ENCODE peak calls at places on chromosomes 5 and 9, in nine cellular contexts. I is heart left ventricle, Y is spleen, M is psoas muscle, K is breast epithelium, B is aorta, S is PC-9, R is PC-3, O is ovary. E is an unnamed sample.

GRCh38 chr9:108234811-108235210 is 621.0 kb downstream of the ACTL7B start:
- DNase-seq in R (no peak), S (no peak), M (no peak), O (no peak), K (no peak), B (no peak), Y (no peak), I (no peak), E (no peak)

GRCh38 chr9:87748895-87749294 is 23.0 kb downstream of the CTSL start:
- DNase-seq in S (no peak), R (no peak), K (no peak), B (no peak), Y (no peak), M (no peak), I (no peak), O (no peak), E (no peak)

GRCh38 chr5:108588323-108588722 is 159.4 kb upstream of the FER start:
- DNase-seq in S (no peak), Y (no peak), M (no peak), K (no peak), O (no peak), B (no peak), R (peak; percentile 71), I (no peak), E (no peak)

GRCh38 chr5:90264930-90265857 is 144.4 kb downstream of the CETN3 start:
- DNase-seq in O (peak; percentile 20), M (peak; percentile 31), Y (peak; percentile 79), R (peak; percentile 82), I (peak; percentile 66), S (no peak), B (peak; percentile 80), K (no peak), E (peak; percentile 29)

GRCh38 chr5:6774673-6775327 is 61.6 kb downstream of the TENT4A start:
- DNase-seq in I (no peak), K (no peak), M (no peak), S (no peak), O (no peak), Y (no peak), B (no peak), R (no peak), E (no peak)

GRCh38 chr9:124624735-124624992 is 117.5 kb upstream of the NR5A1 start:
- DNase-seq in R (no peak), B (no peak), M (no peak), I (no peak), S (no peak), K (no peak), O (no peak), Y (no peak), E (no peak)

GRCh38 chr5:18216729-18217128 is 582.5 kb downstream of the TAF11L14 start:
- DNase-seq in K (no peak), O (no peak), M (no peak), R (no peak), I (no peak), B (no peak), S (no peak), Y (no peak), E (no peak)

GRCh38 chr9:95455714-95456113 is 61.1 kb downstream of the PTCH1 start:
- DNase-seq in Y (no peak), K (no peak), S (no peak), B (no peak), R (no peak), M (no peak), I (no peak), O (no peak), E (no peak)

DNA sequence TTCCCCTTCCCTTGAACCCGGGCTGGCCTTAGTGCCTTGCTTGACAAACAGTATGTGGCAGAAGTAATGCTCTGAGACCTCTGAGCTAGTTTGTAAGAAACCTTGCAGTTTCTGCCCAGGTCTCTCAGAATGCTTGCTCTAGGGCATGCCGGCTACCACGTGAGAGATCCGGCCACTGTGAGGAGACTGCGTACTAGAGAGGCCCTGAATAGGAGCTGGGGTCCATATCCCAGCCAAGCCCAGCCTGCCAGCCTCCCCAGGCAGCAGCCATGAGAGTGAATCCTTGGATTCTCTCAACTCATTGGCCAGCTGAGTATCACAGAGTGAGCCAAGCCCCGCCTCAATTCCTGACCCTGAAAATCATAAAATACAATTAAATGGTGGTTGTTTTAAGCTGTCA is 16.0 kb upstream of the COL15A1 start:
- DNase-seq in O (no peak), S (no peak), K (no peak), R (no peak), B (no peak), Y (no peak), M (no peak), I (no peak), E (no peak)
- H3K27ac ChIP-seq in O (no peak overlapping the region), S (no peak overlapping the region), K (no peak overlapping the region), R (no peak overlapping the region), B (no peak overlapping the region), Y (no peak overlapping the region), M (no peak overlapping the region), I (no peak overlapping the region), E (no peak overlapping the region)

GRCh38 chr5:38600334-38601045 is 44.0 kb upstream of the LIFR start:
- DNase-seq in I (no peak), M (no peak), R (peak; percentile 63), Y (no peak), O (no peak), B (no peak), S (no peak), K (no peak), E (no peak)

GRCh38 chr5:38598994-38599611 is 42.7 kb upstream of the LIFR start:
- DNase-seq in Y (no peak), S (peak; percentile 80), I (no peak), M (no peak), O (no peak), R (peak; percentile 92), B (no peak), K (no peak), E (no peak)

GRCh38 chr5:38601843-38602424 is 45.5 kb upstream of the LIFR start:
- DNase-seq in Y (no peak), M (no peak), K (no peak), R (peak; percentile 93), B (no peak), O (no peak), I (no peak), S (peak; percentile 57), E (no peak)

GRCh38 chr5:38602641-38603040 is 46.2 kb upstream of the LIFR start:
- DNase-seq in I (no peak), M (no peak), R (no peak), O (no peak), B (no peak), S (no peak), K (no peak), Y (no peak), E (no peak)

DNA sequence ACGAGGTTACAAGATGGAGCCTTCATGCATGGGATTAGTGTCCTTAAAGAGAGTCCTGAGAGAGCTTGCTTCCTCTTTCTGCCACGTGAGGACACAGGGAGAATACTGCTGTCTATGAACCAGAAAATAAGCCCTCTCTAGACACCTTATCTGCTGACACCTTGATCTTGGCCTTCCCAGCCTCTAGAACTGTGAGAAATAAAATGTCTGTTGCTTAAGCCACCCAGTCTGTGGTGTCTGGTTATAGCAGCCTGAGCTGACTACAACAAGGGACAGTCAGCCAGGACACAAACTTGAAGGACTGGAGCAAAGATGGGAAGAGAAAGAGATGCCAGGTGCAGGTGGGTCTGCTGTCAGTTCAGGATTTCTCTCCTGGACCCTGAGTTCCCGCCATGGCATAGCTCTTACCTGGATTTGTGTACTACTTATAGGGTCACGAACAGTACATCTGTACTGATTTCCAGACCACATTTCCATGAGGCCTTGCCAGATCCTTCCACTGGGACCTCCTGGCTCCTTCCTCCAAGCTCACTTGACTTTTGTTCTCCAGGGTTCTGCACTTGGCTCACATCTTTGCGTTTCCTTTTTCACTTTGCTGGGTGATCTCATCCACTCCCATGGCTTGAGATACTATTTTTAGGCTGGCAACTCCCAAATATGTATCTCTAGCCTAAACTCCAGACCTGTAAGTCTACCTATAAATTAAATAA is 44.8 kb upstream of the LIFR start:
- DNase-seq in I (peak; percentile 66), K (no peak), B (no peak), Y (no peak), S (no peak), R (no peak), M (peak; percentile 27), O (no peak), E (no peak)
- H3K27ac ChIP-seq in I (peak overlapping the region; percentile 57), K (peak overlapping the region; percentile 1), B (no peak overlapping the region), Y (no peak overlapping the region), S (peak overlapping the region; percentile 4), R (peak overlapping the region; percentile 60), M (peak overlapping the region; percentile 83), O (no peak overlapping the region), E (no peak overlapping the region)

DNA sequence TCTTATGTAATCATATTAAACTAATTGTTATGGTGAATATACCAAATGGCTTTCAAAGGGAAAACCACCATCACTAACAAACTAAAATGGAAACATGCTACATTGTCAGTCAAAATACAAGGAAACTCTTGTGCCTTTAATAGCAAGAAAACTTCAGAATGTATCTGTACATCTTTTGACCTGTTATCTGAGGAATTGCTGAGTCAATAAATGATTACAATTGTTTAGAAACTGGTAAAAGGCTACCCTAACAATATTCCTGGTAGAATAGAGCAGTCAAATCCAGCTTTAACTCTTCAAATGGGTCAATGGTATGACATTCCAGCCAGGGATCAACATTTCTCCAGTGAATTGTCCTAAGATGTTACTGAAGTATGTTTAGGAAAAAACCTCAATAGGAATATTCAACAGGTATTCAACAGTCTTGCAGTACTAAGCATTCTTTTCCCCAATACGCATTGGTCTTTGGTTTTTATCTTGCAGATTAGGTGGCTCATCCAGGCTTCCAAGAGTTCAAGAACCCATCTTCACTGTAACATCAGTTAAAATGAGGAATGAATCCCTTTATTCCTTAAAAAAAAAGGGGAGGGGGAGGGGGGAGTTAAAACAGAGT is 52.4 kb downstream of the CSNK1A1 start:
- DNase-seq in R (no peak), O (no peak), Y (no peak), B (no peak), I (no peak), M (no peak), K (no peak), S (no peak), E (no peak)
- H3K27ac ChIP-seq in R (peak overlapping the region; percentile 75), O (no peak overlapping the region), Y (no peak overlapping the region), B (no peak overlapping the region), I (no peak overlapping the region), M (no peak overlapping the region), K (peak overlapping the region; percentile 8), S (no peak overlapping the region), E (no peak overlapping the region)

GRCh38 chr5:112707187-112708179 is 30.2 kb upstream of the APC start:
- DNase-seq in R (peak; percentile 94), O (peak; percentile 99), B (peak; percentile 98), S (peak; percentile 91), K (peak; percentile 95), Y (peak; percentile 99), M (peak; percentile 97), I (peak; percentile 99), E (peak; percentile 92)

GRCh38 chr5:112706446-112707016 is 31.2 kb upstream of the APC start:
- DNase-seq in K (no peak), B (no peak), I (no peak), R (no peak), S (no peak), M (no peak), O (no peak), Y (no peak), E (no peak)

GRCh38 chr5:112709416-112709815 is 28.3 kb upstream of the APC start:
- DNase-seq in O (no peak), S (no peak), M (no peak), R (no peak), I (no peak), Y (no peak), K (no peak), B (no peak), E (no peak)

GRCh38 chr5:112710896-112711295 is 26.8 kb upstream of the APC start:
- DNase-seq in Y (no peak), R (no peak), S (no peak), M (no peak), O (no peak), K (no peak), B (no peak), I (no peak), E (no peak)

DNA sequence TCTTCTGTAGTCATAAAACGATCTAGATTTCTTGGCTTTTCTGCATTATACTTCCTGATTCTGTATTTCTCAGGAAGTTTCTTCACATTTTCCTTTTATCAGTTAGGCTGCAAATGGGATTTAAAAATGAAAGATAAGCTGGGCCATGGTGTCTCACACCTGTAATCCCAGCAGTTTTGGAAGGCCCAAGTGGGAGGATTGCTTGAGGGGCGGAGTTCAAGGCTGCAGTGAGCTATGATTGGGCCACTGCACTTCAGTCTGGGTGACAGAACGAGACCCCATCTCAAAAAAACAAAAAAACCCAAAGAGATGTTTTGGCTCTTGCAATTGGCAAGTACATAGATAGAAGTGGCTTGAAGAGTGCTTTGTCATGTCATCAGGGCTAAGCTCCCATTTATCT is 26.2 kb upstream of the APC start:
- DNase-seq in I (no peak), K (no peak), O (no peak), S (no peak), B (no peak), R (no peak), M (no peak), Y (no peak), E (no peak)
- H3K27ac ChIP-seq in I (no peak overlapping the region), K (no peak overlapping the region), O (no peak overlapping the region), S (no peak overlapping the region), B (no peak overlapping the region), R (no peak overlapping the region), M (no peak overlapping the region), Y (no peak overlapping the region), E (peak overlapping the region; percentile 12)

E was measured in caudate nucleus.